ENCODE peak calls at places on chromosomes 7 and 10, in five cellular contexts. A is IMR-90, D is mucosa of descending colon, S is cardiac muscle cell, J is pancreas. H is an unnamed sample.

GRCh38 chr7:20275637-20276036 is 55.1 kb upstream of the ITGB8 start:
- DNase-seq in A (peak; percentile 48), D (no peak), S (no peak), J (no peak), H (no peak)

GRCh38 chr7:51455948-51456347 is 139.3 kb upstream of the COBL start:
- DNase-seq in A (no peak), D (no peak), S (no peak), J (no peak), H (no peak)

GRCh38 chr10:110680473-110681020 is 36.4 kb downstream of the RBM20 start:
- DNase-seq in A (no peak), D (no peak), S (no peak), J (no peak), H (no peak)

GRCh38 chr7:134438946-134439345 is 20.0 kb downstream of the AKR1B1 start:
- DNase-seq in A (no peak), D (no peak), S (peak; percentile 80), J (no peak), H (no peak)

GRCh38 chr7:136998495-136998894 is 130.0 kb downstream of the CHRM2 start:
- DNase-seq in A (peak; percentile 82), D (no peak), S (no peak), J (no peak), H (no peak)

GRCh38 chr10:132836248-132836831 is 50.4 kb upstream of the NKX6-2 start:
- DNase-seq in A (no peak), D (no peak), S (no peak), J (peak; percentile 88), H (no peak)

GRCh38 chr10:68811367-68812009 is 15.8 kb upstream of the STOX1 start:
- DNase-seq in A (no peak), D (no peak), S (no peak), J (no peak), H (no peak)

GRCh38 chr10:14608381-14609001 is 166.2 kb downstream of the FAM107B start:
- DNase-seq in A (no peak), D (no peak), S (no peak), J (no peak), H (peak; percentile 88)

GRCh38 chr10:94219829-94220228 is 142.9 kb downstream of the NOC3L start:
- DNase-seq in A (peak; percentile 69), D (no peak), S (no peak), J (no peak), H (no peak)

GRCh38 chr7:137538361-137538762 is 194.8 kb upstream of the PTN start:
- DNase-seq in A (peak; percentile 90), D (no peak), S (peak; percentile 47), J (no peak), H (no peak)

GRCh38 chr7:74183653-74184450 is 9.7 kb downstream of the EIF4H start:
- DNase-seq in A (no peak), D (no peak), S (no peak), J (no peak), H (no peak)

GRCh38 chr7:143238289-143238995 is 16.6 kb downstream of the TAS2R40 start:
- DNase-seq in A (peak; percentile 20), D (no peak), S (no peak), J (no peak), H (no peak)

GRCh38 chr10:44966129-44966815 is 6.7 kb downstream of the RASSF4 start:
- DNase-seq in A (no peak), D (no peak), S (no peak), J (no peak), H (no peak)

GRCh38 chr10:67923551-67923950 is 39.1 kb downstream of the SIRT1 start:
- DNase-seq in A (no peak), D (no peak), S (peak; percentile 5), J (no peak), H (no peak)

GRCh38 chr10:132151286-132151950 is 35.3 kb upstream of the DPYSL4 start:
- DNase-seq in A (no peak), D (no peak), S (no peak), J (peak; percentile 15), H (no peak)

GRCh38 chr7:64965594-64965993 is 25.2 kb downstream of the ZNF117 start:
- DNase-seq in A (no peak), D (no peak), S (no peak), J (no peak), H (no peak)

GRCh38 chr10:26792780-26793495 is 67.8 kb downstream of the ABI1 start:
- DNase-seq in A (no peak), D (no peak), S (no peak), J (no peak), H (no peak)

GRCh38 chr7:125814030-125814535 is 884.5 kb upstream of the POT1 start:
- DNase-seq in A (no peak), D (no peak), S (no peak), J (no peak), H (no peak)

GRCh38 chr7:54814401-54814800 is 55.4 kb upstream of the SEC61G start:
- DNase-seq in A (no peak), D (no peak), S (no peak), J (no peak), H (peak; percentile 47)

DNA sequence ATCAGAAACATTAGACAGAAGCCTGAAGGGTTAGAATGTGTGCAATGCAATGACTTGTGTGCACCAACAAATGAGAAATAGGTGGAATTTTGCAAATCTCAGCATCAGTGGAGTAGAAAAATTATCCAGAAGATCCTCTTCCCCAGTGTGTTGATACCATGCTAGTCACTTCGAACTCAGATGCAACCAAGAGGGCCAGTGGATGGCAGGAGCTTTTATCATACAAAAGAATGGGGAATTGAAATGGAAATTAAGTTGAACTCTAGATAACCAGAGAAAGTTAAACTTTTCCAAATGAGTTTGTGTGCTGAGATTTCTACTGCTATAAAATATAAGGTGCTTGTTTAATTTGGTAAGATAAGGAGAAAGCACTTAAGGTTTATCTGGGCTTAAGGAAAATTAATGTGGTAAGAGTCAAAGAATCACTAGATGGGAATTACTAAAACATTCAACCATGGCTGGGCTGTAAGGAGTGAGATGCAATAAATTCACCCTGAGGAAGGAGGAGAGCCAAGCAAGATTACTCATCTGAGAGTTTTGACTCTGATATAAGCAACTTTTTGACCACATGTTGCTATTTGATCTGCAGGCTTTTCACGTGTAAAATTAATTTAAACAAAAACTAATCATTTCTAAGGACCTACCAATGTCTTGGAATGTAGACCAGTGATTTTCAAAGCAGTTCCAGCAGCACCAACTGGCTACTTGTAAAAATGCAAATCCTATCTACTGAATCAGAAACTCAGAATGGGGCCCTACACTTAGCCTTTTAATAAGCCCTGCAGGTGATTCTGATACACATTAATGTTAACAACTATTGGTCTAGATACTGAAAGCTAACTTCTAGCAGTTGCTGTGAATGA is 113.2 kb downstream of the CDC14C start:
- DNase-seq in A (no peak), D (no peak), S (no peak), J (no peak), H (no peak)
- H3K4me3 ChIP-seq in A (no peak overlapping the region), D (no peak overlapping the region), S (no peak overlapping the region), J (no peak overlapping the region), H (no peak overlapping the region)

DNA sequence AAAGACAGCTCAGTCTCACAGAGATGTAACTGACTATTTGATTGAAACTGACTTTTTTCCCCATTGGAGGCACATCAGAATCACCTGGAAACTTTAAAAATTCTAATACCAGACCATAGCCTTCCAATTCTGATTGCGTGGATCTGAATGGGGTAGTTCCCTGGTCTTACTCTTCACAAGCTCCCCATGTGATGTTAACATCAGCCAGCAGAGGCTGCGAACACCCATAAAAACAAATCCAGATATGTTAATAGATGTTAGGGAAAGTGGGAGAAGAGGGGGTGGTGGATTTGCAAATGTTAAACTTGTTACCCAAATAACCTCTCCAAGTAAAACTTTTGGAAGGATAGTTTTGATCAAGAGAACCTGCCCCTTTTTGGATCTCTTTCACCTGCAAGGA is 1133.4 kb downstream of the CNTNAP2 start:
- DNase-seq in A (no peak), D (no peak), S (no peak), J (no peak), H (no peak)
- TF ChIP-seq CTCF in A (no peak), D (no peak), S (no peak), J (no peak), H (no peak)

GRCh38 chr10:72323108-72323932 is 31.4 kb downstream of the DNAJB12 start:
- DNase-seq in A (no peak), D (no peak), S (no peak), J (peak; percentile 73), H (no peak)
- H3K4me3 ChIP-seq in A (no peak overlapping the region), D (no peak overlapping the region), S (no peak overlapping the region), J (no peak overlapping the region), H (no peak overlapping the region)

GRCh38 chr7:115851291-115851690 is 179.3 kb downstream of the TFEC start:
- DNase-seq in A (peak; percentile 73), D (no peak), S (peak; percentile 66), J (no peak), H (no peak)
- TF ChIP-seq CTCF in A (peak; percentile 65), D (no peak), S (peak; percentile 34), J (no peak), H (peak; percentile 59)

DNA sequence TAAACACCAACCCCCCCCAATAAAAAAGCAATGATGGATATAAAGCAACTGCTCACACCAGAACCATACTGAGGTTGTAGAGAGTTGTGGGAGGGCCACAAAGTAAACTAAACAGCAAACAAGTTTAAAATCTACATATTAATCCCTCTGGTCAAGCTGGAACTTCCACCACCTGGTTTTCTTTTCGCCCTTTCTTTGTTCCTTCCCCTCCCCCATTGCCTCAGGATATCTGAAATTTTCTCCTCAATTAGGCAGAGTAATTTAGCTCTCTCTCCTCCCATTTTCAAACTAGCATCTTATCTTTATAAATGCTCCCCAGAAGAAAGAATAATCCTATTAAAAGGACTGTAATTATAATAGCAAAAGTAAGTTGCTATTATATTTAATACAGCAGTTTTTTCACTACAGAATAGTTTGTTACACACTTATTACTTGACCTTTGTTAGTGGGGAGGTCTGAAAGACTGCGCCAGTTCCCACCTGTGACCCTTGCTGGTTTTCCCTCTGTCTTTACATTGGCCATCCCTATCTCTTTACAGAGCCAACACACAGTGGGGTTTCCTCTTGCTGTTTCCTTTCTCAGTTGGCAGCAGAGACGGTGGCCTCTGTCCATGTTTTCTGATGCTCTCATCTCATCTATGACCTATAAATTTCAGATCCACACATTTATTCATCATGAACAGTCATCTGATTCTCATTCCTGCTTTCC is 235.4 kb downstream of the RNLS start:
- DNase-seq in A (no peak), D (no peak), S (no peak), J (no peak), H (no peak)
- H3K4me3 ChIP-seq in A (no peak overlapping the region), D (no peak overlapping the region), S (no peak overlapping the region), J (no peak overlapping the region), H (no peak overlapping the region)

GRCh38 chr7:155806096-155806871 is 6.0 kb downstream of the SHH start:
- DNase-seq in A (no peak), D (no peak), S (peak; percentile 35), J (peak; percentile 51), H (no peak)
- TF ChIP-seq CTCF in A (no peak), D (no peak), S (peak; percentile 21), J (no peak), H (no peak)

DNA sequence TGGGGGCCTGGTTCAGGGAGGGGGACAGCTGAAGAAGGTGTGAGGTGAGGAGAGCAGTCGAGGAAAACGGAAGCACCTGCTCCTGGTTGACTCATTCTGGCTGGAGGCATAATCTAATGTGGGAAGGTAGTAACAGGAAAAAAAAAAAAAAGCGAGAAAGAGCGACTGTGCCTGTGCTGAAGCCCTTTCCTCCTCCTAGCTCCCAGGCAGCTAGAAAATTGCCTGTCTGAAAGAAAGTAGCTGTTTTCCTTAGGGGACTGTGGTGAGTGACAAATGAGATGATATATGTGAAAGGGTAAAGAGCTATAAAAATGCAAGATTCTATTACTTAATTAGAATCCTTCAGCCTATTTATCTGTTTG is 4.9 kb upstream of the MEST start:
- DNase-seq in A (no peak), D (no peak), S (no peak), J (no peak), H (peak; percentile 18)
- H3K4me3 ChIP-seq in A (no peak overlapping the region), D (peak overlapping the region; percentile 28), S (peak overlapping the region; percentile 29), J (peak overlapping the region; percentile 52), H (peak overlapping the region; percentile 40)

GRCh38 chr10:89454561-89455347 is 40.4 kb downstream of the IFIT5 start:
- DNase-seq in A (peak; percentile 22), D (no peak), S (peak; percentile 52), J (no peak), H (no peak)
- TF ChIP-seq CTCF in A (peak; percentile 10), D (no peak), S (no peak), J (no peak), H (no peak)

GRCh38 chr7:101127460-101128039 is 646 bp downstream of the SERPINE1 start:
- DNase-seq in A (no peak), D (no peak), S (no peak), J (no peak), H (no peak)
- H3K4me3 ChIP-seq in A (peak overlapping the region; percentile 56), D (no peak overlapping the region), S (no peak overlapping the region), J (no peak overlapping the region), H (peak overlapping the region; percentile 79)

H was measured in epithelial cell of proximal tubule.